ENCODE peak calls at places on chromosome 3, in eight cellular contexts. S, I, K, P, Y, F, D and U are unnamed samples.
A peak's percentile ranks its signal among the peaks of the same experiment; 100 is the strongest.

GRCh38 chr3:79766474-79767193 is 1.2 kb downstream of the ROBO1 start:
- DNase-seq in S (no peak), I (peak; percentile 40), K (no peak), P (peak; percentile 73), Y (no peak), F (no peak), D (no peak), U (no peak)

GRCh38 chr3:186284661-186285060 is 77.4 kb downstream of the DGKG start:
- DNase-seq in S (no peak), I (no peak), K (no peak), P (no peak), Y (no peak), F (no peak), D (no peak), U (no peak)

GRCh38 chr3:150371741-150372254 is 36.3 kb upstream of the TSC22D2 start:
- DNase-seq in S (peak; percentile 85), I (peak; percentile 100), K (peak; percentile 87), P (no peak), Y (no peak), F (no peak), D (peak; percentile 15), U (peak; percentile 97)

GRCh38 chr3:18425641-18426403 is 683 bp upstream of the SATB1 start:
- DNase-seq in S (no peak), I (peak; percentile 6), K (no peak), P (peak; percentile 84), Y (no peak), F (no peak), D (no peak), U (no peak)

GRCh38 chr3:190094201-190094718 is 26.4 kb downstream of the P3H2 start:
- DNase-seq in S (no peak), I (peak; percentile 91), K (no peak), P (no peak), Y (no peak), F (no peak), D (no peak), U (no peak)

GRCh38 chr3:72797773-72798543 is 50.3 kb downstream of the SHQ1 start:
- DNase-seq in S (peak; percentile 5), I (peak; percentile 48), K (no peak), P (peak; percentile 70), Y (no peak), F (no peak), D (no peak), U (no peak)

GRCh38 chr3:52532517-52532837 is 1.2 kb downstream of the NT5DC2 start:
- DNase-seq in S (peak; percentile 69), I (peak; percentile 81), K (no peak), P (peak; percentile 70), Y (no peak), F (no peak), D (peak; percentile 33), U (no peak)

GRCh38 chr3:46902188-46902631 is 24.7 kb downstream of the PTH1R start:
- DNase-seq in S (no peak), I (no peak), K (no peak), P (no peak), Y (no peak), F (no peak), D (no peak), U (no peak)

DNA sequence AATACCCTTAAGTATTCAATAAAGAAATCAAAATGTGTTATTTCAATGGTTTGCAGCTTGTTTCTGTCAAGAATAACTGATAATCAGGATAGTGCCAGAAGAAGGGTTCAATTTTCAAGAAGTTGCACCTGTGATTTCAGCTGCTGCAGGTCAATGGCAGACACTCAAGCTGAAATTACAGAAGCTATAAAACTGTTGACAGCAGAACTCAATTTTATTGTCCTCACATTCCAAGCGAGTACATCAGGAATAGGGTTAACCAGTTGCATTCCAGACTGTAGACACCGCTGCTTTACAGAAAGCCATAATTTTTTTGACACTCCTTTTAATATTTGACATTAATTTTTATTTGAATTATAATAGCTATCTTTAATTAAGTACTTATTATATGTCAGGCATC is 364.1 kb downstream of the CGGBP1 start:
- DNase-seq in S (no peak), I (no peak), K (no peak), P (no peak), Y (no peak), F (no peak), D (no peak), U (no peak)
- H3K9ac ChIP-seq in S (no peak overlapping the region), I (no peak overlapping the region), K (no peak overlapping the region), P (no peak overlapping the region), Y (no peak overlapping the region), F (no peak overlapping the region), D (no peak overlapping the region), U (no peak overlapping the region)

GRCh38 chr3:128784228-128784627 is 58.2 kb downstream of the RAB7A start:
- DNase-seq in S (peak; percentile 9), I (peak; percentile 21), K (no peak), P (peak; percentile 48), Y (no peak), F (peak; percentile 39), D (peak; percentile 46), U (no peak)

GRCh38 chr3:128782282-128783146 is 56.5 kb downstream of the RAB7A start:
- DNase-seq in S (no peak), I (no peak), K (no peak), P (no peak), Y (no peak), F (no peak), D (no peak), U (no peak)

GRCh38 chr3:128783774-128784173 is 57.8 kb downstream of the RAB7A start:
- DNase-seq in S (no peak), I (no peak), K (no peak), P (no peak), Y (no peak), F (no peak), D (no peak), U (no peak)

GRCh38 chr3:128786434-128787020 is 60.5 kb downstream of the RAB7A start:
- DNase-seq in S (no peak), I (peak; percentile 25), K (no peak), P (no peak), Y (no peak), F (no peak), D (no peak), U (no peak)

DNA sequence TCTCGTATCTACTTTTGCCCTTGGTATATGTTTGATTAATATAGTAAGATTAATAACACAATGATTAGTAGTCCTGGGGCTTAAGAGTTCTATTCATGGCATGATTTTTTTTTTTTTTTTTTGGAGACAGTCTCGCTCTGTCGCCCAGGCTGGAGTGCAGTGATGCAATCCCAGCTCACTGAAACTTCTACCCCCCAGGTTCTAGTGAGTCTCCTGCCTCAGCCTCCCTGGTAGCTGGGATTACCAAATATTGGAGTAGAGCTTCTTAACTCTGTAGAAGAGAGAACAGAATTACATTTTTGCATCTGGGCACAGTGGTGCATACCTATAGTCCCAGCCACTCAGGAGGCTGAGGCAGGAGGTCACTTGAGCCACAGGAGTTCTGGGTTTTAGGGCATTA is 58.9 kb downstream of the RAB7A start:
- DNase-seq in S (no peak), I (no peak), K (no peak), P (no peak), Y (no peak), F (no peak), D (no peak), U (no peak)
- H3K4me3 ChIP-seq in S (no peak overlapping the region), I (no peak overlapping the region), K (no peak overlapping the region), P (no peak overlapping the region), Y (no peak overlapping the region), F (no peak overlapping the region), D (no peak overlapping the region), U (no peak overlapping the region)

GRCh38 chr3:196541684-196542445 is 26.5 kb downstream of the WDR53 start:
- DNase-seq in S (no peak), I (no peak), K (no peak), P (no peak), Y (no peak), F (no peak), D (no peak), U (no peak)
- TF ChIP-seq POLR2AphosphoS5 in S (no peak), I (no peak), K (no peak), P (no peak), Y (no peak), F (no peak), D (no peak), U (no peak)

GRCh38 chr3:139928708-139929505 is 6.1 kb upstream of the CLSTN2 start:
- DNase-seq in S (no peak), I (no peak), K (no peak), P (no peak), Y (no peak), F (no peak), D (no peak), U (no peak)
- H3K9ac ChIP-seq in S (no peak overlapping the region), I (no peak overlapping the region), K (no peak overlapping the region), P (no peak overlapping the region), Y (no peak overlapping the region), F (no peak overlapping the region), D (no peak overlapping the region), U (no peak overlapping the region)

GRCh38 chr3:196175717-196176116 is 35.5 kb downstream of the ZDHHC19 start:
- DNase-seq in S (no peak), I (no peak), K (no peak), P (peak; percentile 7), Y (no peak), F (no peak), D (no peak), U (no peak)

GRCh38 chr3:196179380-196180308 is 31.6 kb downstream of the ZDHHC19 start:
- DNase-seq in S (no peak), I (peak; percentile 25), K (no peak), P (peak; percentile 36), Y (peak; percentile 98), F (no peak), D (peak; percentile 68), U (no peak)

GRCh38 chr3:196177967-196178366 is 33.2 kb downstream of the ZDHHC19 start:
- DNase-seq in S (no peak), I (no peak), K (no peak), P (peak; percentile 12), Y (no peak), F (no peak), D (peak; percentile 26), U (no peak)

GRCh38 chr3:196178993-196179379 is 32.2 kb downstream of the ZDHHC19 start:
- DNase-seq in S (no peak), I (no peak), K (no peak), P (no peak), Y (no peak), F (no peak), D (no peak), U (no peak)

GRCh38 chr3:196177567-196177966 is 33.6 kb downstream of the ZDHHC19 start:
- DNase-seq in S (peak; percentile 30), I (no peak), K (no peak), P (no peak), Y (no peak), F (no peak), D (peak; percentile 33), U (no peak)
- H3K4me3 ChIP-seq in S (no peak overlapping the region), I (no peak overlapping the region), K (no peak overlapping the region), P (no peak overlapping the region), Y (no peak overlapping the region), F (no peak overlapping the region), D (no peak overlapping the region), U (no peak overlapping the region)

GRCh38 chr3:116951610-116952009 is 242.0 kb downstream of the TUSC7 start:
- DNase-seq in S (no peak), I (no peak), K (no peak), P (no peak), Y (no peak), F (no peak), D (no peak), U (no peak)
- TF ChIP-seq POLR2AphosphoS5 in S (no peak), I (no peak), K (no peak), P (no peak), Y (no peak), F (no peak), D (no peak), U (no peak)

GRCh38 chr3:71301001-71301400 is 282.5 kb downstream of the FOXP1 start:
- DNase-seq in S (no peak), I (no peak), K (no peak), P (no peak), Y (peak; percentile 2), F (no peak), D (no peak), U (no peak)
- H3K9ac ChIP-seq in S (no peak overlapping the region), I (no peak overlapping the region), K (no peak overlapping the region), P (no peak overlapping the region), Y (no peak overlapping the region), F (no peak overlapping the region), D (no peak overlapping the region), U (no peak overlapping the region)

GRCh38 chr3:37216597-37217097 is 42.3 kb upstream of the LRRFIP2 start:
- DNase-seq in S (no peak), I (no peak), K (no peak), P (no peak), Y (no peak), F (no peak), D (no peak), U (no peak)
- H3K4me3 ChIP-seq in S (peak overlapping the region; percentile 42), I (no peak overlapping the region), K (no peak overlapping the region), P (no peak overlapping the region), Y (no peak overlapping the region), F (no peak overlapping the region), D (no peak overlapping the region), U (no peak overlapping the region)